ENCODE peak calls at places on chromosome 22, in nine cellular contexts. One of them, this sample, is unnamed.
A peak's percentile ranks its signal among the peaks of the same experiment; 100 is the strongest.

GRCh38 chr22:42296381-42296853 is 26.0 kb upstream of the TCF20 start:
- DNase-seq in transverse colon: peak; percentile 50
- DNase-seq in HEK293T: no peak
- DNase-seq in T follicular helper cell: no peak
- DNase-seq in Right ventricle myocardium superior: peak; percentile 71
- DNase-seq in fibroblast of the aortic adventitia: no peak
- DNase-seq in activated T-helper 1 cell treated with Interleukin-2 at 50 U/mL for 16 hours: no peak
- DNase-seq in IMR-90: no peak
- DNase-seq in stimulated activated CD4-positive, alpha-beta T cell treated with anti-CD3 and anti-CD28 coated beads, Interleukin-1b, Interleukin-23, amount 100 ng/mL, for 24 hours: no peak
- DNase-seq in this sample: no peak

GRCh38 chr22:43441751-43442150 is 29.9 kb downstream of the MPPED1 start:
- DNase-seq in T follicular helper cell: no peak
- DNase-seq in HEK293T: no peak
- DNase-seq in activated T-helper 1 cell treated with Interleukin-2 at 50 U/mL for 16 hours: no peak
- DNase-seq in fibroblast of the aortic adventitia: no peak
- DNase-seq in Right ventricle myocardium superior: no peak
- DNase-seq in stimulated activated CD4-positive, alpha-beta T cell treated with anti-CD3 and anti-CD28 coated beads, Interleukin-1b, Interleukin-23, amount 100 ng/mL, for 24 hours: no peak
- DNase-seq in transverse colon: no peak
- DNase-seq in IMR-90: no peak
- DNase-seq in this sample: no peak

GRCh38 chr22:19705181-19705934 is 8.9 kb upstream of the SEPTIN5 start:
- DNase-seq in T follicular helper cell: no peak
- DNase-seq in activated T-helper 1 cell treated with Interleukin-2 at 50 U/mL for 16 hours: no peak
- DNase-seq in IMR-90: no peak
- DNase-seq in stimulated activated CD4-positive, alpha-beta T cell treated with anti-CD3 and anti-CD28 coated beads, Interleukin-1b, Interleukin-23, amount 100 ng/mL, for 24 hours: no peak
- DNase-seq in Right ventricle myocardium superior: peak; percentile 37
- DNase-seq in fibroblast of the aortic adventitia: no peak
- DNase-seq in transverse colon: no peak
- DNase-seq in HEK293T: no peak
- DNase-seq in this sample: no peak

GRCh38 chr22:19303785-19304184 is 12.3 kb upstream of the CLTCL1 start:
- DNase-seq in transverse colon: no peak
- DNase-seq in activated T-helper 1 cell treated with Interleukin-2 at 50 U/mL for 16 hours: no peak
- DNase-seq in HEK293T: no peak
- DNase-seq in T follicular helper cell: no peak
- DNase-seq in Right ventricle myocardium superior: no peak
- DNase-seq in fibroblast of the aortic adventitia: no peak
- DNase-seq in stimulated activated CD4-positive, alpha-beta T cell treated with anti-CD3 and anti-CD28 coated beads, Interleukin-1b, Interleukin-23, amount 100 ng/mL, for 24 hours: no peak
- DNase-seq in IMR-90: no peak
- DNase-seq in this sample: no peak

GRCh38 chr22:40416267-40416570 is 45.8 kb downstream of the SGSM3 start:
- DNase-seq in IMR-90: no peak
- DNase-seq in activated T-helper 1 cell treated with Interleukin-2 at 50 U/mL for 16 hours: no peak
- DNase-seq in T follicular helper cell: no peak
- DNase-seq in transverse colon: no peak
- DNase-seq in fibroblast of the aortic adventitia: no peak
- DNase-seq in Right ventricle myocardium superior: no peak
- DNase-seq in HEK293T: no peak
- DNase-seq in stimulated activated CD4-positive, alpha-beta T cell treated with anti-CD3 and anti-CD28 coated beads, Interleukin-1b, Interleukin-23, amount 100 ng/mL, for 24 hours: no peak
- DNase-seq in this sample: no peak

GRCh38 chr22:26502688-26503561 is 9.3 kb downstream of the TFIP11 start:
- DNase-seq in stimulated activated CD4-positive, alpha-beta T cell treated with anti-CD3 and anti-CD28 coated beads, Interleukin-1b, Interleukin-23, amount 100 ng/mL, for 24 hours: no peak
- DNase-seq in Right ventricle myocardium superior: no peak
- DNase-seq in T follicular helper cell: peak; percentile 18
- DNase-seq in activated T-helper 1 cell treated with Interleukin-2 at 50 U/mL for 16 hours: peak; percentile 22
- DNase-seq in HEK293T: peak; percentile 59
- DNase-seq in fibroblast of the aortic adventitia: peak; percentile 31
- DNase-seq in transverse colon: peak; percentile 55
- DNase-seq in IMR-90: peak; percentile 51
- DNase-seq in this sample: no peak

GRCh38 chr22:45446216-45446615 is 32.7 kb downstream of the RIBC2 start:
- DNase-seq in T follicular helper cell: no peak
- DNase-seq in fibroblast of the aortic adventitia: peak; percentile 74
- DNase-seq in HEK293T: no peak
- DNase-seq in IMR-90: peak; percentile 44
- DNase-seq in transverse colon: no peak
- DNase-seq in stimulated activated CD4-positive, alpha-beta T cell treated with anti-CD3 and anti-CD28 coated beads, Interleukin-1b, Interleukin-23, amount 100 ng/mL, for 24 hours: no peak
- DNase-seq in activated T-helper 1 cell treated with Interleukin-2 at 50 U/mL for 16 hours: no peak
- DNase-seq in Right ventricle myocardium superior: peak; percentile 30
- DNase-seq in this sample: no peak

GRCh38 chr22:24330636-24331035 is 60.0 kb downstream of the SPECC1L start:
- DNase-seq in activated T-helper 1 cell treated with Interleukin-2 at 50 U/mL for 16 hours: no peak
- DNase-seq in HEK293T: no peak
- DNase-seq in Right ventricle myocardium superior: no peak
- DNase-seq in T follicular helper cell: no peak
- DNase-seq in IMR-90: no peak
- DNase-seq in fibroblast of the aortic adventitia: peak; percentile 45
- DNase-seq in transverse colon: no peak
- DNase-seq in stimulated activated CD4-positive, alpha-beta T cell treated with anti-CD3 and anti-CD28 coated beads, Interleukin-1b, Interleukin-23, amount 100 ng/mL, for 24 hours: no peak
- DNase-seq in this sample: no peak

GRCh38 chr22:23072911-23073491 is 2.7 kb downstream of the GNAZ start:
- DNase-seq in activated T-helper 1 cell treated with Interleukin-2 at 50 U/mL for 16 hours: no peak
- DNase-seq in HEK293T: no peak
- DNase-seq in transverse colon: no peak
- DNase-seq in Right ventricle myocardium superior: peak; percentile 24
- DNase-seq in stimulated activated CD4-positive, alpha-beta T cell treated with anti-CD3 and anti-CD28 coated beads, Interleukin-1b, Interleukin-23, amount 100 ng/mL, for 24 hours: no peak
- DNase-seq in T follicular helper cell: no peak
- DNase-seq in IMR-90: no peak
- DNase-seq in fibroblast of the aortic adventitia: no peak
- DNase-seq in this sample: peak; percentile 20